ENCODE peak calls at places on chromosome 14, in six cellular contexts. I is tibial nerve, Z is tibial artery, W is ovary, H is mucosa of descending colon, K is colonic mucosa. Q is an unnamed sample. For H3K4me1, the result is how much of the 10 kb centered on the place peaks cover.

GRCh38 chr14:97077687-97078086 is 280.5 kb downstream of the VRK1 start:
- DNase-seq in K (no peak), H (no peak), I (no peak), W (no peak), Z (no peak), Q (no peak)

GRCh38 chr14:80634106-80634758 is 307.3 kb downstream of the CEP128 start:
- DNase-seq in Z (no peak), H (no peak), K (no peak), I (no peak), W (no peak), Q (no peak)

GRCh38 chr14:75126121-75126544 is 715 bp downstream of the NEK9 start:
- DNase-seq in I (no peak), H (no peak), W (no peak), Z (no peak), K (no peak), Q (no peak)

GRCh38 chr14:92917956-92918355 is 5.0 kb upstream of the CHGA start:
- DNase-seq in H (no peak), W (no peak), I (no peak), Z (no peak), K (no peak), Q (no peak)

GRCh38 chr14:59852350-59852749 is 18.2 kb downstream of the RTN1 start:
- DNase-seq in W (no peak), Z (no peak), H (no peak), K (no peak), I (no peak), Q (no peak)

GRCh38 chr14:37587881-37588666 is 7.0 kb downstream of the FOXA1 start:
- DNase-seq in H (no peak), Z (no peak), I (no peak), K (no peak), W (no peak), Q (peak)

GRCh38 chr14:66974397-66975025 is 214.7 kb upstream of the GARIN2 start:
- DNase-seq in I (no peak), K (no peak), H (no peak), Z (no peak), W (no peak), Q (no peak)

GRCh38 chr14:72652179-72652578 is 241.7 kb downstream of the DPF3 start:
- DNase-seq in H (no peak), I (no peak), W (no peak), Z (no peak), K (no peak), Q (no peak)

GRCh38 chr14:79608426-79608825 is 602.9 kb downstream of the DIO2 start:
- DNase-seq in I (no peak), Z (no peak), H (no peak), W (no peak), K (no peak), Q (no peak)

GRCh38 chr14:32372154-32372553 is 43.1 kb downstream of the AKAP6 start:
- DNase-seq in K (no peak), I (no peak), Z (no peak), H (no peak), W (no peak), Q (no peak)

GRCh38 chr14:55482936-55483605 is 42.7 kb upstream of the TBPL2 start:
- DNase-seq in I (no peak), H (no peak), K (no peak), W (no peak), Z (no peak), Q (no peak)

GRCh38 chr14:99995700-99996356 is 69.4 kb upstream of the EVL start:
- DNase-seq in Z (peak), I (peak), K (peak), W (peak), H (no peak), Q (peak)

GRCh38 chr14:102209224-102209966 is 69.7 kb downstream of the WDR20 start:
- DNase-seq in Z (peak), W (no peak), I (no peak), K (no peak), H (no peak), Q (peak)

GRCh38 chr14:21308132-21308478 is 28.2 kb downstream of the RPGRIP1 start:
- DNase-seq in W (no peak), I (no peak), H (no peak), Z (no peak), K (no peak), Q (no peak)

GRCh38 chr14:80304125-80304766 is 92.9 kb upstream of the DIO2 start:
- DNase-seq in Z (no peak), K (no peak), I (no peak), H (no peak), W (no peak), Q (no peak)

GRCh38 chr14:93544212-93544611 is 113.5 kb downstream of the UNC79 start:
- DNase-seq in I (no peak), K (no peak), W (no peak), Z (no peak), H (no peak), Q (no peak)

DNA sequence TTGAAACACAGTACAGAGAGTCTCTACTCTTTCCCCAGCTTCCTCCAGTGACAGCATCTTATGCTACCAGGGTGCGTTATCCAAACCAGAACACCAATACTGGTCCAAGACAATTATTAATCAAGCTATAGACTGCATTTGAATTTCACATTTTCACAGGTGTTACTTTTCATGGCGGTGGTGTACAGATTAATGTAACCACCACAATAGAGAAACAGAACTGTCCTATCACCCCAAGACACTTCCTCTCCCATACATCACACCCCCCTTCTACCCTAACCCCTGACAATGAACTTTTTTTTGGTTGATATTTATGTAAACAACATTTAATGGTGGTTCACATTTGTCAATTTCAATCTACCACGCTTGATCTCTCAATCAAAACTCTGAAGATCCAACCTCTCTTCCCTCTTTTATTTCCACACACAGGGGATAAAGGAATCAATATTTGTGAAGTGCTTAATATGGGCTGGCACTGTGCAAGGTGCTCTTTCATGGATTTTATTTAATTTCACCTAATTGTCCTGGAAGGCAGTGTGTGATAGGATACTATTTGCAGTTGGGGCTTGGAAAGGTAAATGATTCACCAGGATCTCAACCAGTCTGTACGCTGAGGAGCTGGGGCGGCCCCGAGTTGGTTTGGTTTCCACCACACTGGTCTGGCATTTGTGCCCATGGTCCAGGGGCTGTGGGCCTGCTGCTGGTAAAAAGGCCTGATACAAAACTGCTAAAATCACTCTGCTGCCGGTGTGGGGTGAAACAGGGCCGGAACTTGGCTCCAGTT is 54.6 kb upstream of the DICER1 start:
- DNase-seq in K (peak), H (no peak), I (no peak), Z (no peak), W (no peak), Q (no peak)
- H3K4me1 ChIP-seq in K (under half), H (under half), I (under half), Z (under half), W (under half), Q (under half)

GRCh38 chr14:51331651-51332367 is 91.8 kb downstream of the TMX1 start:
- DNase-seq in I (no peak), W (no peak), K (no peak), H (no peak), Z (no peak), Q (no peak)
- H3K4me1 ChIP-seq in I (under half), W (under half), K (under half), H (under half), Z (under half), Q (under half)

GRCh38 chr14:68686212-68686478 is 106.7 kb downstream of the ZFP36L1 start:
- DNase-seq in I (no peak), W (no peak), H (no peak), K (no peak), Z (no peak), Q (no peak)
- H3K4me1 ChIP-seq in I (under half), W (under half), H (under half), K (under half), Z (under half), Q (under half)

GRCh38 chr14:105014032-105014431 is 6.9 kb downstream of the CDCA4 start:
- DNase-seq in H (no peak), K (no peak), I (no peak), Z (peak), W (no peak), Q (no peak)
- H3K4me1 ChIP-seq in H (under half), K (under half), I (under half), Z (under half), W (under half), Q (under half)

Q was measured in right cardiac atrium.